ENCODE peak calls at places on chromosomes 5 and 9, in four cellular contexts. Y is adipocyte; V is GDM1; U is stimulated activated CD8-positive, alpha-beta memory T cell treated with anti-CD3 and anti-CD28 coated beads, Interleukin-15, amount 100 ng/mL, for 48 hours. T is an unnamed sample.

GRCh38 chr5:88829053-88829452 is 53.9 kb downstream of the MEF2C start:
- DNase-seq in Y (no peak), V (peak), U (no peak), T (no peak)

GRCh38 chr9:125447202-125447802 is 185.7 kb downstream of the GAPVD1 start:
- DNase-seq in Y (no peak), V (no peak), U (no peak), T (no peak)

GRCh38 chr5:178386532-178386931 is 153.9 kb upstream of the PHYKPL start:
- DNase-seq in Y (no peak), V (no peak), U (no peak), T (no peak)

GRCh38 chr5:172282277-172283019 is 1.1 kb downstream of the UBTD2 start:
- DNase-seq in Y (peak), V (no peak), U (no peak), T (no peak)

GRCh38 chr5:51383494-51384081 is 340 bp downstream of the ISL1 start:
- DNase-seq in Y (no peak), V (no peak), U (no peak), T (no peak)

GRCh38 chr5:62097361-62097760 is 208.6 kb upstream of the KIF2A start:
- DNase-seq in Y (no peak), V (no peak), U (no peak), T (no peak)

GRCh38 chr9:34796924-34797323 is 87.0 kb upstream of the CCL21 start:
- DNase-seq in Y (no peak), V (no peak), U (no peak), T (no peak)

GRCh38 chr9:124813041-124813440 is 36.1 kb downstream of the OLFML2A start:
- DNase-seq in Y (no peak), V (no peak), U (no peak), T (no peak)

GRCh38 chr9:114000671-114001409 is 77.3 kb downstream of the AMBP start:
- DNase-seq in Y (no peak), V (no peak), U (no peak), T (no peak)

GRCh38 chr5:119131530-119132313 is 60.8 kb downstream of the DMXL1 start:
- DNase-seq in Y (no peak), V (no peak), U (no peak), T (no peak)

GRCh38 chr5:123754167-123754840 is 242.3 kb downstream of the CSNK1G3 start:
- DNase-seq in Y (peak), V (no peak), U (no peak), T (no peak)

GRCh38 chr9:102550266-102550665 is 444.9 kb upstream of the CYLC2 start:
- DNase-seq in Y (no peak), V (no peak), U (no peak), T (no peak)

GRCh38 chr5:24177821-24178220 is 467.0 kb downstream of the CDH10 start:
- DNase-seq in Y (no peak), V (no peak), U (no peak), T (no peak)

GRCh38 chr5:107310181-107310580 is 360.6 kb downstream of the EFNA5 start:
- DNase-seq in Y (no peak), V (no peak), U (no peak), T (no peak)

GRCh38 chr9:93064392-93065124 is 6.1 kb downstream of the SUSD3 start:
- DNase-seq in Y (no peak), V (peak), U (peak), T (no peak)

GRCh38 chr5:58451732-58452565 is 7.9 kb downstream of the PLK2 start:
- DNase-seq in Y (no peak), V (no peak), U (no peak), T (peak)

GRCh38 chr5:98414938-98415337 is 358.5 kb upstream of the RGMB start:
- DNase-seq in Y (peak), V (no peak), U (no peak), T (peak)

GRCh38 chr5:159975462-159976019 is 33.4 kb upstream of the TTC1 start:
- DNase-seq in Y (peak), V (no peak), U (no peak), T (peak)

GRCh38 chr9:135722365-135722764 is 20.4 kb downstream of the KCNT1 start:
- DNase-seq in Y (no peak), V (no peak), U (no peak), T (no peak)